ENCODE peak calls at places on chromosomes 4 and X, in nine cellular contexts. A is GM13977, T is AG04449, U is HCEC 1CT, L is Right ventricle myocardium inferior, Z is Peyer's patch, H is NCI-H748 treated with DMSO at 0.1 percent for 48 hours, V is RWPE1, G is heart left ventricle. S is an unnamed sample.

GRCh38 chr4:87239821-87240220 is 19.4 kb upstream of the KLHL8 start:
- DNase-seq in T (no peak), H (no peak), A (no peak), V (no peak), G (no peak), Z (no peak), U (no peak), L (no peak), S (no peak)

GRCh38 chr4:143023519-143023918 is 161.2 kb upstream of the USP38 start:
- DNase-seq in T (no peak), V (no peak), U (no peak), G (no peak), A (no peak), H (no peak), Z (no peak), L (no peak), S (no peak)

GRCh38 chr4:8904041-8904501 is 32.4 kb upstream of the HMX1 start:
- DNase-seq in U (no peak), G (no peak), Z (no peak), H (no peak), L (peak), A (no peak), V (no peak), T (no peak), S (peak)

GRCh38 chrX:24838624-24839023 is 144.9 kb downstream of the POLA1 start:
- DNase-seq in L (no peak), H (peak), G (no peak), A (peak), V (peak), U (no peak), Z (no peak), T (no peak), S (no peak)

GRCh38 chrX:100829730-100830129 is 9.5 kb downstream of the CSTF2 start:
- DNase-seq in V (peak), L (no peak), Z (no peak), U (peak), H (no peak), A (no peak), T (peak), G (no peak), S (no peak)

GRCh38 chr4:35399912-35400311 is 844.4 kb downstream of the ARAP2 start:
- DNase-seq in T (no peak), A (no peak), L (no peak), V (no peak), H (no peak), Z (no peak), G (no peak), U (no peak), S (no peak)

GRCh38 chr4:119898211-119898610 is 168.4 kb downstream of the MAD2L1 start:
- DNase-seq in H (no peak), T (no peak), L (no peak), U (no peak), Z (no peak), A (no peak), V (no peak), G (no peak), S (no peak)

GRCh38 chr4:82097504-82097903 is 276.3 kb downstream of the HNRNPD start:
- DNase-seq in T (no peak), A (no peak), Z (no peak), H (no peak), L (no peak), V (no peak), G (no peak), U (no peak), S (no peak)

GRCh38 chr4:145299380-145300076 is 119.1 kb upstream of the OTUD4 start:
- DNase-seq in Z (no peak), L (no peak), V (peak), A (peak), T (peak), U (peak), G (no peak), H (no peak), S (no peak)

GRCh38 chrX:54358424-54359211 is 772 bp upstream of the WNK3 start:
- DNase-seq in Z (peak), T (no peak), L (peak), A (no peak), H (peak), V (peak), G (peak), U (no peak), S (peak)

GRCh38 chr4:145956288-145956890 is 17.8 kb upstream of the ZNF827 start:
- DNase-seq in Z (peak), L (no peak), U (no peak), V (no peak), H (peak), G (peak), T (no peak), A (peak), S (no peak)

GRCh38 chr4:18057821-18058533 is 36.4 kb upstream of the LCORL start:
- DNase-seq in U (no peak), A (peak), V (no peak), L (no peak), H (no peak), G (no peak), T (no peak), Z (no peak), S (no peak)

GRCh38 chr4:1291996-1292702 is 2.5 kb downstream of the MAEA start:
- DNase-seq in A (no peak), V (no peak), H (no peak), T (no peak), G (no peak), L (peak), Z (no peak), U (no peak), S (no peak)

GRCh38 chr4:83150563-83151330 is 36.2 kb upstream of the PLAC8 start:
- DNase-seq in Z (no peak), A (no peak), T (no peak), H (no peak), V (peak), G (no peak), L (no peak), U (no peak), S (no peak)

GRCh38 chr4:75514949-75515612 is 808 bp downstream of the THAP6 start:
- DNase-seq in L (no peak), Z (no peak), G (no peak), V (no peak), U (no peak), H (peak), T (no peak), A (no peak), S (no peak)

GRCh38 chr4:43233321-43233720 is 340.8 kb downstream of the GRXCR1 start:
- DNase-seq in G (no peak), V (no peak), U (no peak), A (no peak), Z (no peak), H (no peak), L (no peak), T (no peak), S (no peak)

GRCh38 chr4:73761856-73762255 is 21.5 kb downstream of the CXCL8 start:
- DNase-seq in T (no peak), Z (no peak), V (no peak), A (no peak), L (no peak), G (no peak), H (peak), U (no peak), S (no peak)

GRCh38 chr4:80161413-80162058 is 35.8 kb upstream of the PRDM8 start:
- DNase-seq in T (no peak), U (no peak), G (no peak), Z (no peak), A (no peak), H (no peak), V (no peak), L (no peak), S (no peak)

S was measured in Right ventricle myocardium superior.